ENCODE peak calls at places on chromosomes 11 and 22, in eight cellular contexts. U is GM23248, R is neural crest cell, S is lower leg skin, X is astrocyte of the hippocampus, J is caudate nucleus, B is T-cell, O is mucosa of gallbladder. F is an unnamed sample.

GRCh38 chr11:118016094-118016493 is 29.9 kb downstream of the IL10RA start:
- DNase-seq in J (no peak), X (no peak), R (no peak), U (no peak), S (no peak), O (no peak), B (no peak), F (no peak)

GRCh38 chr11:108958446-108959123 is 293.7 kb downstream of the DDX10 start:
- DNase-seq in B (no peak), S (no peak), X (peak), U (peak), J (no peak), O (no peak), R (no peak), F (no peak)

GRCh38 chr22:39078329-39078728 is 1.3 kb downstream of the APOBEC3G start:
- DNase-seq in U (no peak), J (no peak), B (no peak), X (no peak), S (no peak), O (no peak), R (no peak), F (no peak)

GRCh38 chr11:44066732-44067131 is 662 bp downstream of the ACCS start:
- DNase-seq in J (no peak), U (peak), O (no peak), B (no peak), X (peak), S (no peak), R (no peak), F (no peak)

GRCh38 chr11:1654388-1655167 is 25.0 kb downstream of the KRTAP5-5 start:
- DNase-seq in U (no peak), J (no peak), S (peak), O (no peak), R (no peak), B (no peak), X (no peak), F (no peak)

GRCh38 chr22:30685178-30685577 is 9.5 kb upstream of the OSBP2 start:
- DNase-seq in X (no peak), U (no peak), B (no peak), S (no peak), J (no peak), O (no peak), R (no peak), F (no peak)

GRCh38 chr22:46456818-46457163 is 80.6 kb downstream of the CELSR1 start:
- DNase-seq in U (no peak), R (no peak), S (no peak), O (no peak), X (no peak), J (no peak), B (no peak), F (no peak)

GRCh38 chr22:38449776-38450175 is 5.2 kb downstream of the KCNJ4 start:
- DNase-seq in R (no peak), J (peak), O (no peak), X (peak), U (peak), B (no peak), S (no peak), F (no peak)

GRCh38 chr11:121630041-121630440 is 177.3 kb upstream of the SORL1-AS1 start:
- DNase-seq in O (no peak), B (no peak), J (no peak), R (no peak), U (peak), X (peak), S (no peak), F (no peak)

GRCh38 chr11:121133046-121133445 is 32.0 kb downstream of the TECTA start:
- DNase-seq in J (no peak), R (no peak), B (no peak), U (no peak), O (no peak), S (no peak), X (no peak), F (no peak)

GRCh38 chr11:100753144-100753543 is 66.1 kb downstream of the ARHGAP42 start:
- DNase-seq in J (no peak), B (no peak), S (no peak), U (no peak), R (no peak), X (no peak), O (peak), F (no peak)

GRCh38 chr11:65821107-65821506 is 12.7 kb upstream of the SNX32 start:
- DNase-seq in J (no peak), S (no peak), R (no peak), O (no peak), U (no peak), B (no peak), X (no peak), F (no peak)

GRCh38 chr11:128341280-128341679 is 246.1 kb downstream of the ETS1 start:
- DNase-seq in U (peak), S (no peak), O (no peak), J (no peak), R (no peak), B (peak), X (no peak), F (no peak)

GRCh38 chr11:34243620-34244493 is 114.0 kb downstream of the ABTB2 start:
- DNase-seq in O (peak), J (no peak), X (peak), S (no peak), R (no peak), B (no peak), U (peak), F (no peak)

GRCh38 chr22:19438286-19438685 is 5.9 kb downstream of the MRPL40 start:
- DNase-seq in O (no peak), S (no peak), B (no peak), J (no peak), R (no peak), U (no peak), X (no peak), F (no peak)

GRCh38 chr22:30217698-30218565 is 28.6 kb downstream of the LIF start:
- DNase-seq in B (no peak), J (no peak), O (no peak), U (peak), S (no peak), R (no peak), X (peak), F (no peak)